ENCODE peak calls at places on chromosomes 5 and 9, in four cellular contexts. N is mesendoderm, T is IMR-90, L is H9. G is an unnamed sample.

GRCh38 chr9:128116104-128117083 is 11.1 kb downstream of the PTGES2 start:
- DNase-seq in N (no peak), T (no peak), L (no peak), G (no peak)

GRCh38 chr5:1793301-1793740 is 6.3 kb downstream of the MRPL36 start:
- DNase-seq in N (no peak), T (peak), L (no peak), G (no peak)

GRCh38 chr5:50969207-50970145 is 303.0 kb downstream of the PARP8 start:
- DNase-seq in N (peak), T (no peak), L (peak), G (peak)

GRCh38 chr9:110602281-110602680 is 22.7 kb upstream of the SVEP1 start:
- DNase-seq in N (peak), T (no peak), L (peak), G (no peak)

GRCh38 chr5:56549096-56549886 is 266.1 kb upstream of the MAP3K1 start:
- DNase-seq in N (no peak), T (no peak), L (no peak), G (no peak)

GRCh38 chr9:105716146-105716545 is 21.8 kb downstream of the TMEM38B start:
- DNase-seq in N (no peak), T (no peak), L (no peak), G (no peak)

GRCh38 chr5:155408465-155408864 is 394.9 kb downstream of the KIF4B start:
- DNase-seq in N (no peak), T (no peak), L (no peak), G (no peak)

GRCh38 chr5:16755641-16756040 is 138.8 kb upstream of the RETREG1 start:
- DNase-seq in N (no peak), T (no peak), L (no peak), G (no peak)

GRCh38 chr9:69801994-69802393 is 18.6 kb upstream of the CFAP95 start:
- DNase-seq in N (no peak), T (peak), L (no peak), G (no peak)

GRCh38 chr9:3237121-3237520 is 288.7 kb downstream of the RFX3 start:
- DNase-seq in N (no peak), T (no peak), L (no peak), G (no peak)

GRCh38 chr9:123327697-123328100 is 28.3 kb upstream of the CRB2 start:
- DNase-seq in N (peak), T (no peak), L (no peak), G (no peak)

GRCh38 chr9:88821033-88821748 is 170.1 kb upstream of the S1PR3 start:
- DNase-seq in N (no peak), T (no peak), L (no peak), G (no peak)

GRCh38 chr5:53936481-53937352 is 373.7 kb downstream of the ARL15 start:
- DNase-seq in N (no peak), T (no peak), L (no peak), G (no peak)

GRCh38 chr5:43396762-43397304 is 15.4 kb downstream of the CCL28 start:
- DNase-seq in N (no peak), T (no peak), L (peak), G (no peak)

GRCh38 chr5:103207653-103208052 is 50.9 kb upstream of the MACIR start:
- DNase-seq in N (no peak), T (peak), L (no peak), G (no peak)

GRCh38 chr9:71985070-71985956 is 73.9 kb downstream of the C9orf85 start:
- DNase-seq in N (peak), T (peak), L (peak), G (no peak)

GRCh38 chr9:87386490-87386889 is 111.2 kb upstream of the DAPK1 start:
- DNase-seq in N (no peak), T (no peak), L (no peak), G (no peak)

GRCh38 chr5:16160706-16161105 is 18.9 kb downstream of the MARCHF11 start:
- DNase-seq in N (peak), T (peak), L (peak), G (peak)

GRCh38 chr9:95552241-95552640 is 35.5 kb upstream of the PTCH1 start:
- DNase-seq in N (no peak), T (no peak), L (no peak), G (no peak)
- H2BK15ac ChIP-seq in N (no peak), T (no peak), L (no peak), G (no peak)

DNA sequence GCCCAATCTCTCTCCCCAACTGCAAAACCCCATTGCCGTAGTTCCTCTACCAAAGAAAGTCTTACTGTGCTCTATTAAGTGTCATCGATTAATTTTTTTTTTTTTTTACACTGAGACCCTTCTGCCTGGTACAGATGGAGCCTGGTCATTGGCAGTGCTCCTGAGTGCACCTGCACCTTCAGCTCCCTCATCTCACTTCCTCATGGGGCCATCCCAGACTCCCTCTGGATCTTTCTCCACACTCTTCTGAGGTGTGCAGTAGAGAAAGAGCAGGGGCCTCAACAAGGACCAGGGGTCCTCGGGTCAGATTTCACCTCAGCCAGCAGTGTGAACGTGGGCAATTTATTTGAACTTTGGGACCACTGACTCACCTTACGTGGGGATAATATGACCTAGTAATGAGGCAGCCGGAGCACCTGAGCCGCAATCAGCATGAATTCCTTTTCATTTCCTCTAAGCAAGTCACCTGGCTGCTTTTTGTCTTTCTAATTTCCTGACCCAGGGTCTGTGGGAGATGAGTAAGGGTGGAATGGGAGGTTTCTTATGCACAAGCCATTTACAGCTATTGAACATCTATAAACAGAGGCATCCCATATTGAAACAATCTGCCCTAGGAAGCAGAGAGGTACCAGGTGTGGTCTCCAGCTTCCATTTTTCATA is 22.3 kb upstream of the GABRP start:
- DNase-seq in N (peak), T (no peak), L (peak), G (no peak)
- H3K4me2 ChIP-seq in N (no peak), T (no peak), L (peak), G (no peak)

GRCh38 chr9:130937146-130938076 is 1.6 kb downstream of the FIBCD1 start:
- DNase-seq in N (no peak), T (no peak), L (no peak), G (no peak)
- H2AK5ac ChIP-seq in N (peak), T (peak), L (no peak), G (peak)

DNA sequence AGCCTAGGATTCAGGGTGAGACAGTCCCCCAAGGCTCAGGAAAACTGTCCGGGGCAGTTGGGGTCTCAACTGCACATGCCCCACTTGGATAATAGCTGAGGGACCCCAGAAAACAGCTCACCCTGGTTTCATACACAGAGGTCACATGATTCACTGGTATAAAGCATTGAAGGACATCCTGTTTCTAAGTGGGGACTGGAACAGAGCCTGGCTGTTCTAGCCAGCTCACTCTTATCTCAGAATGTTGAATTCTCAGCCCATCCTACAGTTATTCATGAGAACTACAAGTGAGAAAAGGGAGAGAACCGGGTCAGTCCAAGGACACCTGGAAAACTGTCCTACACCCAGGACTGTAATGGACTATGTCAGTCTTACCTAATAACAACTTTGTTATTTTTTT is 170.9 kb downstream of the FGF1 start:
- DNase-seq in N (no peak), T (no peak), L (no peak), G (no peak)
- H2BK15ac ChIP-seq in N (no peak), T (peak), L (no peak), G (no peak)

GRCh38 chr9:134536931-134537330 is 104.7 kb upstream of the COL5A1 start:
- DNase-seq in N (no peak), T (no peak), L (no peak), G (no peak)
- H3K4me2 ChIP-seq in N (no peak), T (no peak), L (no peak), G (no peak)

GRCh38 chr9:14238044-14238443 is 75.9 kb downstream of the NFIB start:
- DNase-seq in N (peak), T (peak), L (peak), G (no peak)
- H2AK5ac ChIP-seq in N (peak), T (no peak), L (peak), G (no peak)

DNA sequence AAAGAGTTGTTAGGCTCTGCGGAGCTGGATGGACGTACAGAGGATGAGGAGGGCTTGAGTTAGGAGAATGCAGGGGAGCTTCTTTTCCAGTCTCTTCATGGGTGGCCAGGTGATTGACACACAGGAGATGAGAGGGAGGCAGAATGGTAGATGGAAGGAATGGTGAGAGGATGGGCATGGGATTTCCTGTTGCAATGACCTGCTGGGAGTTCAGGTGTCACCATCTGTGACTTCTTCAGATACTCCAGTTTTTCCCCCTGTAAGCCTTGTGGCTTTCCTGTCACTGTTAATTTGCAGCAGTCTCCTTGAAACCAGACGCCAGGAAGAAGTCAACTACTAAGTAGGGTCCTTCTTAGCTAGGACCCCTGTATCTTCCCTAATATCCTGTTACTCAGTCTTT is 67.1 kb upstream of the CD180 start:
- DNase-seq in N (no peak), T (no peak), L (no peak), G (no peak)
- H2BK15ac ChIP-seq in N (no peak), T (no peak), L (no peak), G (no peak)